ENCODE peak calls at places on chromosomes 5 and 9, in ten cellular contexts. One of them, this sample, is unnamed.

GRCh38 chr9:83219154-83219923 is 156.4 kb upstream of the RASEF start:
- DNase-seq in right atrium auricular region: peak
- DNase-seq in osteoblast: peak
- DNase-seq in CD4-positive, alpha-beta T cell: no peak
- DNase-seq in CD8-positive, alpha-beta T cell: no peak
- DNase-seq in neural progenitor cell: peak
- DNase-seq in H9: peak
- DNase-seq in Peyer's patch: peak
- DNase-seq in transverse colon: peak
- DNase-seq in lower lobe of right lung: peak
- DNase-seq in this sample: peak

GRCh38 chr5:67299317-67299716 is 102.7 kb upstream of the CD180 start:
- DNase-seq in right atrium auricular region: no peak
- DNase-seq in osteoblast: no peak
- DNase-seq in CD4-positive, alpha-beta T cell: no peak
- DNase-seq in CD8-positive, alpha-beta T cell: no peak
- DNase-seq in neural progenitor cell: no peak
- DNase-seq in H9: no peak
- DNase-seq in Peyer's patch: no peak
- DNase-seq in transverse colon: no peak
- DNase-seq in lower lobe of right lung: no peak
- DNase-seq in this sample: no peak

GRCh38 chr9:15178621-15179020 is 128.4 kb downstream of the TTC39B start:
- DNase-seq in right atrium auricular region: no peak
- DNase-seq in osteoblast: no peak
- DNase-seq in CD4-positive, alpha-beta T cell: no peak
- DNase-seq in CD8-positive, alpha-beta T cell: no peak
- DNase-seq in neural progenitor cell: no peak
- DNase-seq in H9: no peak
- DNase-seq in Peyer's patch: no peak
- DNase-seq in transverse colon: no peak
- DNase-seq in lower lobe of right lung: no peak
- DNase-seq in this sample: no peak

GRCh38 chr9:115204827-115205506 is 87.0 kb upstream of the TNC start:
- DNase-seq in right atrium auricular region: no peak
- DNase-seq in osteoblast: no peak
- DNase-seq in CD4-positive, alpha-beta T cell: no peak
- DNase-seq in CD8-positive, alpha-beta T cell: no peak
- DNase-seq in neural progenitor cell: no peak
- DNase-seq in H9: no peak
- DNase-seq in Peyer's patch: no peak
- DNase-seq in transverse colon: no peak
- DNase-seq in lower lobe of right lung: no peak
- DNase-seq in this sample: no peak

GRCh38 chr9:10612649-10613398 is at the start of gene PTPRD:
- DNase-seq in right atrium auricular region: no peak
- DNase-seq in osteoblast: peak
- DNase-seq in CD4-positive, alpha-beta T cell: no peak
- DNase-seq in CD8-positive, alpha-beta T cell: no peak
- DNase-seq in neural progenitor cell: peak
- DNase-seq in H9: peak
- DNase-seq in Peyer's patch: no peak
- DNase-seq in transverse colon: peak
- DNase-seq in lower lobe of right lung: peak
- DNase-seq in this sample: no peak

GRCh38 chr5:59873113-59873512 is 20.4 kb downstream of the PDE4D start:
- DNase-seq in right atrium auricular region: no peak
- DNase-seq in osteoblast: no peak
- DNase-seq in CD4-positive, alpha-beta T cell: no peak
- DNase-seq in CD8-positive, alpha-beta T cell: no peak
- DNase-seq in neural progenitor cell: no peak
- DNase-seq in H9: no peak
- DNase-seq in Peyer's patch: no peak
- DNase-seq in transverse colon: no peak
- DNase-seq in lower lobe of right lung: no peak
- DNase-seq in this sample: no peak

GRCh38 chr9:90007516-90008430 is 403.0 kb downstream of the GADD45G start:
- DNase-seq in right atrium auricular region: no peak
- DNase-seq in osteoblast: peak
- DNase-seq in CD4-positive, alpha-beta T cell: no peak
- DNase-seq in CD8-positive, alpha-beta T cell: no peak
- DNase-seq in neural progenitor cell: no peak
- DNase-seq in H9: no peak
- DNase-seq in Peyer's patch: no peak
- DNase-seq in transverse colon: no peak
- DNase-seq in lower lobe of right lung: no peak
- DNase-seq in this sample: no peak

GRCh38 chr9:4068914-4069313 is 231.0 kb downstream of the GLIS3 start:
- DNase-seq in right atrium auricular region: no peak
- DNase-seq in osteoblast: no peak
- DNase-seq in CD4-positive, alpha-beta T cell: no peak
- DNase-seq in CD8-positive, alpha-beta T cell: no peak
- DNase-seq in neural progenitor cell: no peak
- DNase-seq in H9: no peak
- DNase-seq in Peyer's patch: no peak
- DNase-seq in transverse colon: no peak
- DNase-seq in lower lobe of right lung: no peak
- DNase-seq in this sample: no peak

GRCh38 chr5:40052812-40053211 is 626.9 kb upstream of the PTGER4 start:
- DNase-seq in right atrium auricular region: no peak
- DNase-seq in osteoblast: no peak
- DNase-seq in CD4-positive, alpha-beta T cell: no peak
- DNase-seq in CD8-positive, alpha-beta T cell: no peak
- DNase-seq in neural progenitor cell: no peak
- DNase-seq in H9: no peak
- DNase-seq in Peyer's patch: peak
- DNase-seq in transverse colon: peak
- DNase-seq in lower lobe of right lung: no peak
- DNase-seq in this sample: no peak

GRCh38 chr5:155047818-155048217 is 34.3 kb downstream of the KIF4B start:
- DNase-seq in right atrium auricular region: no peak
- DNase-seq in osteoblast: no peak
- DNase-seq in CD4-positive, alpha-beta T cell: no peak
- DNase-seq in CD8-positive, alpha-beta T cell: no peak
- DNase-seq in neural progenitor cell: no peak
- DNase-seq in H9: no peak
- DNase-seq in Peyer's patch: no peak
- DNase-seq in transverse colon: no peak
- DNase-seq in lower lobe of right lung: no peak
- DNase-seq in this sample: no peak

GRCh38 chr9:138047469-138048040 is 170.0 kb downstream of the CACNA1B start:
- DNase-seq in right atrium auricular region: no peak
- DNase-seq in osteoblast: no peak
- DNase-seq in CD4-positive, alpha-beta T cell: no peak
- DNase-seq in CD8-positive, alpha-beta T cell: no peak
- DNase-seq in neural progenitor cell: peak
- DNase-seq in H9: no peak
- DNase-seq in Peyer's patch: peak
- DNase-seq in transverse colon: no peak
- DNase-seq in lower lobe of right lung: no peak
- DNase-seq in this sample: no peak

GRCh38 chr9:27538668-27539067 is 9.1 kb upstream of the MOB3B start:
- DNase-seq in right atrium auricular region: no peak
- DNase-seq in osteoblast: no peak
- DNase-seq in CD4-positive, alpha-beta T cell: no peak
- DNase-seq in CD8-positive, alpha-beta T cell: no peak
- DNase-seq in neural progenitor cell: no peak
- DNase-seq in H9: no peak
- DNase-seq in Peyer's patch: no peak
- DNase-seq in transverse colon: no peak
- DNase-seq in lower lobe of right lung: no peak
- DNase-seq in this sample: no peak

GRCh38 chr5:90598300-90598699 is 39.7 kb downstream of the ADGRV1 start:
- DNase-seq in right atrium auricular region: no peak
- DNase-seq in osteoblast: no peak
- DNase-seq in CD4-positive, alpha-beta T cell: no peak
- DNase-seq in CD8-positive, alpha-beta T cell: no peak
- DNase-seq in neural progenitor cell: peak
- DNase-seq in H9: no peak
- DNase-seq in Peyer's patch: no peak
- DNase-seq in transverse colon: no peak
- DNase-seq in lower lobe of right lung: no peak
- DNase-seq in this sample: no peak

GRCh38 chr5:154190652-154191304 is at the start of gene GALNT10:
- DNase-seq in right atrium auricular region: no peak
- DNase-seq in osteoblast: peak
- DNase-seq in CD4-positive, alpha-beta T cell: peak
- DNase-seq in CD8-positive, alpha-beta T cell: peak
- DNase-seq in neural progenitor cell: peak
- DNase-seq in H9: peak
- DNase-seq in Peyer's patch: peak
- DNase-seq in transverse colon: peak
- DNase-seq in lower lobe of right lung: peak
- DNase-seq in this sample: peak

GRCh38 chr9:134719331-134719730 is 77.7 kb downstream of the COL5A1 start:
- DNase-seq in right atrium auricular region: no peak
- DNase-seq in osteoblast: no peak
- DNase-seq in CD4-positive, alpha-beta T cell: no peak
- DNase-seq in CD8-positive, alpha-beta T cell: no peak
- DNase-seq in neural progenitor cell: no peak
- DNase-seq in H9: no peak
- DNase-seq in Peyer's patch: no peak
- DNase-seq in transverse colon: no peak
- DNase-seq in lower lobe of right lung: no peak
- DNase-seq in this sample: no peak

GRCh38 chr5:163626904-163627434 is 121.5 kb downstream of the MAT2B start:
- DNase-seq in right atrium auricular region: no peak
- DNase-seq in osteoblast: no peak
- DNase-seq in CD4-positive, alpha-beta T cell: no peak
- DNase-seq in CD8-positive, alpha-beta T cell: no peak
- DNase-seq in neural progenitor cell: no peak
- DNase-seq in H9: no peak
- DNase-seq in Peyer's patch: no peak
- DNase-seq in transverse colon: no peak
- DNase-seq in lower lobe of right lung: no peak
- DNase-seq in this sample: no peak

GRCh38 chr9:123835821-123836220 is 94.1 kb downstream of the DENND1A start:
- DNase-seq in right atrium auricular region: no peak
- DNase-seq in osteoblast: no peak
- DNase-seq in CD4-positive, alpha-beta T cell: no peak
- DNase-seq in CD8-positive, alpha-beta T cell: no peak
- DNase-seq in neural progenitor cell: no peak
- DNase-seq in H9: no peak
- DNase-seq in Peyer's patch: no peak
- DNase-seq in transverse colon: no peak
- DNase-seq in lower lobe of right lung: no peak
- DNase-seq in this sample: no peak

GRCh38 chr9:115015018-115015635 is 84.7 kb upstream of the TNFSF8 start:
- DNase-seq in right atrium auricular region: no peak
- DNase-seq in osteoblast: peak
- DNase-seq in CD4-positive, alpha-beta T cell: no peak
- DNase-seq in CD8-positive, alpha-beta T cell: no peak
- DNase-seq in neural progenitor cell: peak
- DNase-seq in H9: peak
- DNase-seq in Peyer's patch: peak
- DNase-seq in transverse colon: peak
- DNase-seq in lower lobe of right lung: no peak
- DNase-seq in this sample: no peak

DNA sequence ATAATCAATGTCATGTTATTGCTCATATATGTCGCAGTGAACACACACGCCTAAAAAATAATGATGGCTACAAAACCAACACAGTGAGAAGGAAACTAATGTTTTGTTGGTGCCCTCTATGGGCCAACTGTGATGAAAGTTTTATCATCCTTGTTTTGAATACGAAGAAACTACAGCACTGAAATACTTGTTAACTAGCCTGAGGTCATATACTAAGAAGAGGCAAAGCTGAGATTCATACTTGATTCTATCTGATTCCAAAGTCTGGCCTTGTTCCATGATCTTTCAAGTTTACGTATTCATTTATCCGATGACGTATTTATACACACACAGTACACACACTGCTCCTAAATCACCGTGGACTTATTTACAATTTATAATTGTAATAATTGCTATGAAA is 16.1 kb upstream of the DRD1 start:
- DNase-seq in right atrium auricular region: no peak
- DNase-seq in osteoblast: no peak
- DNase-seq in CD4-positive, alpha-beta T cell: no peak
- DNase-seq in CD8-positive, alpha-beta T cell: no peak
- DNase-seq in neural progenitor cell: no peak
- DNase-seq in H9: no peak
- DNase-seq in Peyer's patch: no peak
- DNase-seq in transverse colon: no peak
- DNase-seq in lower lobe of right lung: no peak
- DNase-seq in this sample: no peak
- H3K27ac ChIP-seq in right atrium auricular region: no peak
- H3K27ac ChIP-seq in osteoblast: no peak
- H3K27ac ChIP-seq in CD4-positive, alpha-beta T cell: no peak
- H3K27ac ChIP-seq in CD8-positive, alpha-beta T cell: no peak
- H3K27ac ChIP-seq in neural progenitor cell: no peak
- H3K27ac ChIP-seq in H9: no peak
- H3K27ac ChIP-seq in Peyer's patch: no peak
- H3K27ac ChIP-seq in transverse colon: no peak
- H3K27ac ChIP-seq in lower lobe of right lung: no peak
- H3K27ac ChIP-seq in this sample: no peak

GRCh38 chr5:71939452-71939932 is 167.8 kb upstream of the MAP1B start:
- DNase-seq in right atrium auricular region: no peak
- DNase-seq in osteoblast: no peak
- DNase-seq in CD4-positive, alpha-beta T cell: no peak
- DNase-seq in CD8-positive, alpha-beta T cell: no peak
- DNase-seq in neural progenitor cell: no peak
- DNase-seq in H9: no peak
- DNase-seq in Peyer's patch: no peak
- DNase-seq in transverse colon: no peak
- DNase-seq in lower lobe of right lung: no peak
- DNase-seq in this sample: no peak
- H3K27ac ChIP-seq in right atrium auricular region: no peak
- H3K27ac ChIP-seq in osteoblast: no peak
- H3K27ac ChIP-seq in CD4-positive, alpha-beta T cell: no peak
- H3K27ac ChIP-seq in CD8-positive, alpha-beta T cell: no peak
- H3K27ac ChIP-seq in neural progenitor cell: no peak
- H3K27ac ChIP-seq in H9: no peak
- H3K27ac ChIP-seq in Peyer's patch: no peak
- H3K27ac ChIP-seq in transverse colon: peak
- H3K27ac ChIP-seq in lower lobe of right lung: no peak
- H3K27ac ChIP-seq in this sample: no peak

DNA sequence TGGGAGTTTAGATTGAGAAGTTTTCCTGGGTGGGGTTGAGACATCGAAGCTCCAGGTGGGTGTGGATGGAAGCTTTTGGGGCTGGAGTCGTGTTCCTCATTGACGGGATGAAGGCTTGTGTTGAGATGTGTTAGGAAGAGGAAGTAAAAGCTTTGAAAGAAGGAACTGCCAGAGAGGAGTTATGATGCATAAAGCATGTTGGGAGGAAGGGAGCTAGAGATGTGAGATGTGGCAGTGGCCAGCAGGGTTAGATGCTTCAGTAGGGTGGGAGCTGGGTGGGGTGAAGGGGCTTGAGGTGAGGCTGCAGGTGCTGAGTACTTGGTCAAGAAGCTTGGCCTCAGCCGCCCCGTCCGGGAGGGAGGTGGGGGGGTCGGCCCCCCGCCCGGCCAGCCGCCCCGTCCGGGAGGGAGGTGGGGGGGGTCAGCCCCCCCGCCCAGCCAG is 56.7 kb downstream of the HSPA4 start:
- DNase-seq in right atrium auricular region: no peak
- DNase-seq in osteoblast: peak
- DNase-seq in CD4-positive, alpha-beta T cell: no peak
- DNase-seq in CD8-positive, alpha-beta T cell: no peak
- DNase-seq in neural progenitor cell: no peak
- DNase-seq in H9: no peak
- DNase-seq in Peyer's patch: peak
- DNase-seq in transverse colon: no peak
- DNase-seq in lower lobe of right lung: no peak
- DNase-seq in this sample: no peak
- H3K27ac ChIP-seq in right atrium auricular region: no peak
- H3K27ac ChIP-seq in osteoblast: no peak
- H3K27ac ChIP-seq in CD4-positive, alpha-beta T cell: no peak
- H3K27ac ChIP-seq in CD8-positive, alpha-beta T cell: no peak
- H3K27ac ChIP-seq in neural progenitor cell: no peak
- H3K27ac ChIP-seq in H9: no peak
- H3K27ac ChIP-seq in Peyer's patch: peak
- H3K27ac ChIP-seq in transverse colon: no peak
- H3K27ac ChIP-seq in lower lobe of right lung: no peak
- H3K27ac ChIP-seq in this sample: no peak

GRCh38 chr9:126154869-126155268 is 171.8 kb upstream of the MVB12B start:
- DNase-seq in right atrium auricular region: peak
- DNase-seq in osteoblast: no peak
- DNase-seq in CD4-positive, alpha-beta T cell: no peak
- DNase-seq in CD8-positive, alpha-beta T cell: no peak
- DNase-seq in neural progenitor cell: no peak
- DNase-seq in H9: no peak
- DNase-seq in Peyer's patch: no peak
- DNase-seq in transverse colon: no peak
- DNase-seq in lower lobe of right lung: no peak
- DNase-seq in this sample: no peak
- H3K27ac ChIP-seq in right atrium auricular region: no peak
- H3K27ac ChIP-seq in osteoblast: no peak
- H3K27ac ChIP-seq in CD4-positive, alpha-beta T cell: no peak
- H3K27ac ChIP-seq in CD8-positive, alpha-beta T cell: no peak
- H3K27ac ChIP-seq in neural progenitor cell: no peak
- H3K27ac ChIP-seq in H9: no peak
- H3K27ac ChIP-seq in Peyer's patch: no peak
- H3K27ac ChIP-seq in transverse colon: no peak
- H3K27ac ChIP-seq in lower lobe of right lung: no peak
- H3K27ac ChIP-seq in this sample: no peak

This sample was measured in uterus.